ENCODE peak calls at places on chromosomes 12 and 14, in nine cellular contexts. M is AG04450; L is choroid plexus epithelial cell; N is AG09319; W is psoas muscle; A is upper lobe of right lung; V is CD4-positive, alpha-beta T cell; C is brain microvascular endothelial cell; X is lower lobe of right lung. Q is an unnamed sample.

GRCh38 chr14:89225607-89226006 is 191.4 kb downstream of the FOXN3 start:
- DNase-seq in V (no peak), A (no peak), N (no peak), M (no peak), W (no peak), L (no peak), X (no peak), C (no peak), Q (no peak)

GRCh38 chr12:76945867-76946266 is 67.0 kb upstream of the CSRP2 start:
- DNase-seq in A (no peak), X (no peak), V (no peak), L (peak), W (no peak), M (peak), N (no peak), C (no peak), Q (no peak)

GRCh38 chr14:53109028-53109687 is 44.0 kb downstream of the DDHD1 start:
- DNase-seq in V (peak), A (no peak), C (no peak), X (no peak), W (no peak), M (no peak), N (no peak), L (no peak), Q (peak)

GRCh38 chr12:126874427-126875026 is 1392.4 kb upstream of the TMEM132C start:
- DNase-seq in W (peak), C (peak), N (peak), X (peak), A (peak), M (no peak), L (peak), V (peak), Q (peak)

GRCh38 chr12:10310926-10311705 is 3.4 kb downstream of the KLRD1 start:
- DNase-seq in L (peak), V (no peak), X (no peak), M (no peak), A (no peak), W (no peak), N (no peak), C (peak), Q (no peak)

GRCh38 chr12:6925543-6926279 is 2.0 kb upstream of the ATN1 start:
- DNase-seq in A (peak), L (peak), V (no peak), C (no peak), N (peak), W (peak), X (peak), M (peak), Q (no peak)

GRCh38 chr14:100741956-100742355 is 15.3 kb downstream of the DLK1 start:
- DNase-seq in N (no peak), V (no peak), X (no peak), C (no peak), L (peak), M (no peak), W (no peak), A (no peak), Q (no peak)

GRCh38 chr14:101102875-101103274 is 199.4 kb upstream of the RTL1 start:
- DNase-seq in N (no peak), X (no peak), L (no peak), M (no peak), W (no peak), C (no peak), V (no peak), A (no peak), Q (peak)

GRCh38 chr14:91387135-91387849 is 30.3 kb downstream of the CCDC88C start:
- DNase-seq in W (peak), M (no peak), V (no peak), C (peak), A (no peak), L (peak), X (peak), N (no peak), Q (no peak)

GRCh38 chr12:120007272-120007671 is 18.2 kb downstream of the BICDL1 start:
- DNase-seq in W (no peak), X (no peak), N (no peak), C (no peak), M (no peak), A (no peak), V (peak), L (no peak), Q (no peak)

GRCh38 chr12:28032811-28033537 is 60.4 kb upstream of the PTHLH start:
- DNase-seq in M (no peak), C (no peak), A (no peak), L (no peak), N (no peak), V (no peak), X (no peak), W (no peak), Q (no peak)

GRCh38 chr12:19402743-19403400 is 36.4 kb upstream of the AEBP2 start:
- DNase-seq in A (peak), V (no peak), X (peak), M (no peak), N (no peak), C (peak), L (peak), W (no peak), Q (no peak)

GRCh38 chr14:64478634-64479250 is 13.4 kb downstream of the AKAP5 start:
- DNase-seq in C (peak), W (no peak), M (no peak), N (no peak), L (peak), X (no peak), V (no peak), A (no peak), Q (peak)

GRCh38 chr12:131640436-131640969 is 70.4 kb upstream of the SFSWAP start:
- DNase-seq in L (no peak), M (no peak), C (no peak), W (no peak), A (no peak), V (no peak), X (no peak), N (no peak), Q (no peak)

GRCh38 chr12:109738209-109738608 is 24.6 kb downstream of the FAM222A start:
- DNase-seq in C (no peak), N (no peak), M (no peak), L (no peak), W (peak), A (no peak), V (no peak), X (peak), Q (no peak)

GRCh38 chr12:22230280-22230794 is 104.2 kb downstream of the ST8SIA1 start:
- DNase-seq in A (no peak), N (peak), C (peak), M (no peak), V (no peak), W (no peak), X (no peak), L (no peak), Q (no peak)

GRCh38 chr12:30000401-30000800 is 216.7 kb upstream of the TMTC1 start:
- DNase-seq in M (no peak), V (no peak), X (no peak), C (no peak), L (peak), N (peak), A (no peak), W (no peak), Q (no peak)

GRCh38 chr14:69547701-69548348 is 26.8 kb downstream of the CCDC177 start:
- DNase-seq in L (peak), N (no peak), W (no peak), A (no peak), C (peak), M (no peak), V (peak), X (no peak), Q (peak)
- TF ChIP-seq CTCF in L (peak), N (peak), W (peak), A (peak), C (peak), M (peak), V (peak), X (peak), Q (peak)

GRCh38 chr14:23286904-23287479 is 1.1 kb upstream of the HOMEZ start:
- DNase-seq in X (no peak), N (no peak), L (peak), W (no peak), M (no peak), C (no peak), A (no peak), V (no peak), Q (no peak)

GRCh38 chr14:23284654-23285529 is 1.0 kb downstream of the HOMEZ start:
- DNase-seq in N (no peak), A (no peak), L (peak), C (no peak), W (no peak), X (no peak), M (no peak), V (no peak), Q (peak)

GRCh38 chr14:23281247-23281646 is 4.7 kb downstream of the HOMEZ start:
- DNase-seq in A (no peak), W (no peak), X (no peak), M (no peak), N (no peak), L (no peak), V (no peak), C (no peak), Q (no peak)

GRCh38 chr14:23285530-23286019 is 357 bp downstream of the HOMEZ start:
- DNase-seq in M (no peak), A (peak), N (no peak), C (no peak), L (no peak), W (no peak), V (no peak), X (no peak), Q (no peak)

GRCh38 chr14:23286020-23286903 is at the start of gene HOMEZ:
- DNase-seq in A (peak), C (peak), W (peak), X (peak), V (peak), N (peak), L (peak), M (peak), Q (peak)
- TF ChIP-seq CTCF in A (peak), C (peak), W (no peak), X (no peak), V (no peak), N (peak), L (no peak), M (peak), Q (no peak)

GRCh38 chr12:63816031-63816430 is 28.5 kb upstream of the SRGAP1 start:
- DNase-seq in L (no peak), M (no peak), W (no peak), N (no peak), A (no peak), X (no peak), C (no peak), V (no peak), Q (no peak)
- TF ChIP-seq CTCF in L (no peak), M (no peak), W (no peak), N (no peak), A (no peak), X (no peak), C (no peak), V (no peak), Q (no peak)

GRCh38 chr12:31324116-31324844 is 1.7 kb downstream of the SINHCAF start:
- DNase-seq in X (peak), A (peak), L (peak), C (peak), N (no peak), V (peak), W (peak), M (peak), Q (peak)
- TF ChIP-seq CTCF in X (peak), A (no peak), L (no peak), C (peak), N (no peak), V (peak), W (no peak), M (no peak), Q (no peak)

Q was measured in GM13976.